ENCODE peak calls at places on chromosome 9, in ten cellular contexts. J is AG04450; Q is heart left ventricle; D is brain microvascular endothelial cell; X is astrocyte; B is lower lobe of right lung; L is tibial nerve; E is heart right ventricle; U is naive thymus-derived CD4-positive, alpha-beta T cell; W is left ventricle myocardium inferior. T is an unnamed sample.

GRCh38 chr9:83299094-83299493 is 236.2 kb upstream of the RASEF start:
- DNase-seq in L (no peak), D (no peak), W (no peak), B (no peak), Q (no peak), X (no peak), E (no peak), U (no peak), J (no peak), T (no peak)

GRCh38 chr9:27204578-27204977 is 92.4 kb downstream of the EQTN start:
- DNase-seq in W (no peak), L (no peak), D (no peak), E (no peak), X (peak; percentile 48), Q (no peak), B (no peak), U (no peak), J (no peak), T (no peak)

GRCh38 chr9:125878241-125878640 is 131.1 kb downstream of the PBX3 start:
- DNase-seq in Q (no peak), E (no peak), U (no peak), L (no peak), D (peak; percentile 20), B (no peak), X (peak; percentile 25), W (no peak), J (no peak), T (no peak)

GRCh38 chr9:3401556-3401955 is 124.2 kb downstream of the RFX3 start:
- DNase-seq in L (no peak), X (peak; percentile 63), J (no peak), U (no peak), Q (no peak), W (no peak), E (no peak), D (no peak), B (no peak), T (no peak)

GRCh38 chr9:132346177-132346576 is 8.6 kb downstream of the SETX start:
- DNase-seq in E (no peak), X (no peak), L (no peak), D (no peak), W (no peak), U (no peak), B (no peak), J (no peak), Q (no peak), T (no peak)

GRCh38 chr9:92633879-92634278 is 36.1 kb downstream of the IPPK start:
- DNase-seq in L (no peak), X (no peak), U (no peak), J (no peak), W (no peak), D (no peak), Q (peak; percentile 13), B (peak; percentile 38), E (no peak), T (no peak)

GRCh38 chr9:23768861-23769260 is 57.2 kb downstream of the ELAVL2 start:
- DNase-seq in L (no peak), J (no peak), E (no peak), B (no peak), D (no peak), U (no peak), W (no peak), X (no peak), Q (no peak), T (no peak)

GRCh38 chr9:107712390-107712789 is 222.8 kb upstream of the KLF4 start:
- DNase-seq in Q (no peak), B (no peak), D (peak; percentile 56), E (no peak), W (no peak), X (peak; percentile 88), L (no peak), J (no peak), U (no peak), T (no peak)

GRCh38 chr9:5549671-5550650 is 39.6 kb downstream of the PDCD1LG2 start:
- DNase-seq in W (no peak), E (no peak), L (no peak), B (no peak), D (peak; percentile 44), Q (no peak), U (no peak), J (no peak), X (peak; percentile 83), T (no peak)

GRCh38 chr9:131264231-131264630 is 12.1 kb downstream of the FAM78A start:
- DNase-seq in E (no peak), Q (peak; percentile 72), L (no peak), D (no peak), B (no peak), U (no peak), J (no peak), X (no peak), W (no peak), T (no peak)

GRCh38 chr9:88378317-88378716 is 9.9 kb upstream of the SPIN1 start:
- DNase-seq in E (no peak), X (no peak), D (no peak), L (no peak), Q (no peak), W (no peak), B (no peak), J (no peak), U (no peak), T (no peak)

GRCh38 chr9:12652973-12653372 is 40.2 kb upstream of the TYRP1 start:
- DNase-seq in W (no peak), E (no peak), J (no peak), L (no peak), B (no peak), D (no peak), U (no peak), X (no peak), Q (no peak), T (no peak)

GRCh38 chr9:15416880-15417279 is 5.8 kb upstream of the SNAPC3 start:
- DNase-seq in X (no peak), J (peak; percentile 24), D (peak; percentile 59), L (peak; percentile 52), E (no peak), B (no peak), U (peak; percentile 45), W (no peak), Q (no peak), T (no peak)

GRCh38 chr9:137454145-137454505 is 5.0 kb downstream of the NSMF start:
- DNase-seq in Q (peak; percentile 78), U (peak; percentile 63), E (peak; percentile 42), D (no peak), L (no peak), J (no peak), W (peak; percentile 61), X (no peak), B (peak; percentile 84), T (peak; percentile 92)

GRCh38 chr9:137454506-137455360 is 4.4 kb downstream of the NSMF start:
- DNase-seq in E (no peak), U (no peak), B (peak; percentile 63), W (peak; percentile 34), D (no peak), Q (peak; percentile 67), X (peak; percentile 14), L (no peak), J (no peak), T (peak; percentile 86)

GRCh38 chr9:137451976-137452760 is 7.0 kb downstream of the NSMF start:
- DNase-seq in W (peak; percentile 11), Q (peak; percentile 60), L (no peak), X (no peak), J (no peak), B (peak; percentile 48), D (no peak), E (no peak), U (no peak), T (peak; percentile 73)

GRCh38 chr9:137452761-137453642 is 6.1 kb downstream of the NSMF start:
- DNase-seq in X (no peak), W (peak; percentile 23), L (no peak), Q (peak; percentile 72), E (no peak), J (no peak), U (no peak), B (peak; percentile 63), D (no peak), T (peak; percentile 89)

GRCh38 chr9:137453643-137454081 is 5.5 kb downstream of the NSMF start:
- DNase-seq in X (no peak), W (peak; percentile 75), D (peak; percentile 53), L (peak; percentile 68), Q (peak; percentile 89), U (peak; percentile 76), E (peak; percentile 70), J (peak; percentile 20), B (peak; percentile 87), T (peak; percentile 92)
- H3K27ac ChIP-seq in X (no peak overlapping the region), W (no peak overlapping the region), D (no peak overlapping the region), L (no peak overlapping the region), Q (no peak overlapping the region), U (no peak overlapping the region), E (no peak overlapping the region), J (no peak overlapping the region), B (no peak overlapping the region), T (no peak overlapping the region)

GRCh38 chr9:113160571-113160970 is 9.8 kb downstream of the SLC31A2 start:
- DNase-seq in B (no peak), Q (no peak), J (no peak), W (no peak), L (no peak), D (no peak), U (no peak), X (no peak), E (no peak), T (no peak)
- H3K27ac ChIP-seq in B (no peak overlapping the region), Q (no peak overlapping the region), J (no peak overlapping the region), W (no peak overlapping the region), L (no peak overlapping the region), D (no peak overlapping the region), U (no peak overlapping the region), X (no peak overlapping the region), E (no peak overlapping the region), T (no peak overlapping the region)

GRCh38 chr9:85062385-85062784 is 392.9 kb downstream of the NTRK2 start:
- DNase-seq in X (no peak), D (no peak), E (no peak), L (no peak), B (no peak), W (no peak), U (no peak), Q (no peak), J (no peak), T (no peak)
- H3K27ac ChIP-seq in X (no peak overlapping the region), D (no peak overlapping the region), E (no peak overlapping the region), L (no peak overlapping the region), B (no peak overlapping the region), W (no peak overlapping the region), U (no peak overlapping the region), Q (no peak overlapping the region), J (no peak overlapping the region), T (no peak overlapping the region)

GRCh38 chr9:135378751-135379150 is 100.8 kb upstream of the PPP1R26 start:
- DNase-seq in L (no peak), D (no peak), Q (no peak), U (no peak), E (no peak), X (no peak), J (no peak), B (no peak), W (no peak), T (no peak)

GRCh38 chr9:135375001-135375400 is 104.6 kb upstream of the PPP1R26 start:
- DNase-seq in X (no peak), D (no peak), W (no peak), J (no peak), U (no peak), Q (no peak), L (no peak), B (no peak), E (no peak), T (no peak)

GRCh38 chr9:135379540-135380267 is 99.9 kb upstream of the PPP1R26 start:
- DNase-seq in E (no peak), B (no peak), X (no peak), D (no peak), L (no peak), W (no peak), U (no peak), J (no peak), Q (no peak), T (no peak)

GRCh38 chr9:135377431-135377830 is 102.2 kb upstream of the PPP1R26 start:
- DNase-seq in X (no peak), W (no peak), L (no peak), U (no peak), J (no peak), Q (no peak), B (no peak), E (no peak), D (no peak), T (no peak)

GRCh38 chr9:135376511-135377173 is 102.9 kb upstream of the PPP1R26 start:
- DNase-seq in B (no peak), X (no peak), Q (no peak), W (no peak), L (no peak), J (no peak), E (no peak), D (no peak), U (no peak), T (no peak)
- H3K27ac ChIP-seq in B (no peak overlapping the region), X (no peak overlapping the region), Q (no peak overlapping the region), W (no peak overlapping the region), L (no peak overlapping the region), J (no peak overlapping the region), E (no peak overlapping the region), D (no peak overlapping the region), U (no peak overlapping the region), T (no peak overlapping the region)

T was measured in kidney.